ENCODE peak calls at places on chromosomes 6 and 20, in four cellular contexts. T, S, B and I are unnamed samples.

GRCh38 chr6:142760152-142760551 is 184.8 kb downstream of the HIVEP2 start:
- DNase-seq in T (no peak), S (no peak), B (no peak), I (no peak)

GRCh38 chr6:155221086-155221485 is 42.7 kb upstream of the CLDN20 start:
- DNase-seq in T (no peak), S (no peak), B (no peak), I (no peak)

GRCh38 chr6:28769626-28770402 is 154.0 kb downstream of the TRIM27 start:
- DNase-seq in T (no peak), S (peak; percentile 61), B (no peak), I (no peak)

GRCh38 chr6:131680868-131681267 is 20.3 kb downstream of the OR2A4 start:
- DNase-seq in T (no peak), S (no peak), B (no peak), I (no peak)

GRCh38 chr6:106163446-106163965 is 77.4 kb downstream of the PRDM1 start:
- DNase-seq in T (no peak), S (peak; percentile 50), B (no peak), I (peak; percentile 52)

GRCh38 chr20:57686931-57687652 is 22.7 kb downstream of the PMEPA1 start:
- DNase-seq in T (peak; percentile 35), S (no peak), B (no peak), I (no peak)

GRCh38 chr6:63507096-63507495 is 65.2 kb upstream of the LOC128125822 start:
- DNase-seq in T (no peak), S (no peak), B (no peak), I (no peak)

GRCh38 chr20:19411811-19412210 is 199.4 kb downstream of the SLC24A3 start:
- DNase-seq in T (no peak), S (no peak), B (no peak), I (no peak)

GRCh38 chr6:21613809-21614208 is 20.3 kb downstream of the SOX4 start:
- DNase-seq in T (no peak), S (no peak), B (no peak), I (no peak)

GRCh38 chr6:169935348-169935718 is 183.9 kb downstream of the ERMARD start:
- DNase-seq in T (no peak), S (no peak), B (no peak), I (no peak)

GRCh38 chr6:446418-447366 is 55.1 kb downstream of the IRF4 start:
- DNase-seq in T (no peak), S (no peak), B (no peak), I (peak; percentile 35)

GRCh38 chr6:107360476-107360875 is 98.9 kb downstream of the PDSS2 start:
- DNase-seq in T (no peak), S (no peak), B (no peak), I (no peak)

GRCh38 chr6:110609101-110609500 is 132.7 kb upstream of the SLC22A16 start:
- DNase-seq in T (no peak), S (no peak), B (no peak), I (no peak)

GRCh38 chr6:70411542-70411941 is 1.8 kb upstream of the FAM135A start:
- DNase-seq in T (no peak), S (no peak), B (no peak), I (no peak)

GRCh38 chr6:144390886-144391285 is 105.8 kb downstream of the UTRN start:
- DNase-seq in T (no peak), S (no peak), B (no peak), I (no peak)

GRCh38 chr6:52566853-52567279 is 10.0 kb downstream of the TRAM2 start:
- DNase-seq in T (no peak), S (no peak), B (no peak), I (no peak)

GRCh38 chr20:10922941-10923340 is 249.1 kb upstream of the JAG1 start:
- DNase-seq in T (no peak), S (no peak), B (no peak), I (no peak)

GRCh38 chr6:134539865-134540323 is 222.0 kb upstream of the SGK1 start:
- DNase-seq in T (no peak), S (peak; percentile 2), B (no peak), I (no peak)

GRCh38 chr6:87789900-87790290 is 87.9 kb upstream of the AKIRIN2 start:
- DNase-seq in T (no peak), S (no peak), B (no peak), I (no peak)

GRCh38 chr20:53150532-53150931 is 178.4 kb downstream of the TSHZ2 start:
- DNase-seq in T (no peak), S (no peak), B (no peak), I (no peak)

GRCh38 chr6:84652356-84653026 is 111.9 kb downstream of the TBX18 start:
- DNase-seq in T (no peak), S (no peak), B (no peak), I (no peak)

GRCh38 chr6:157983439-157984119 is 1.9 kb downstream of the SYNJ2 start:
- DNase-seq in T (no peak), S (no peak), B (no peak), I (no peak)

GRCh38 chr6:28586273-28586672 is 60.6 kb downstream of the GPX5 start:
- DNase-seq in T (no peak), S (peak; percentile 47), B (no peak), I (no peak)

GRCh38 chr20:59985864-59986263 is 27.6 kb downstream of the CDH26 start:
- DNase-seq in T (no peak), S (peak; percentile 30), B (no peak), I (no peak)

GRCh38 chr6:151075943-151076555 is 163.7 kb upstream of the AKAP12 start:
- DNase-seq in T (no peak), S (no peak), B (no peak), I (no peak)

GRCh38 chr6:68657374-68657773 is 22.3 kb downstream of the ADGRB3 start:
- DNase-seq in T (no peak), S (no peak), B (no peak), I (no peak)

GRCh38 chr20:63132131-63132714 is 83.7 kb downstream of the YTHDF1 start:
- DNase-seq in T (no peak), S (no peak), B (no peak), I (no peak)

GRCh38 chr6:35411066-35411465 is 41.1 kb upstream of the FANCE start:
- DNase-seq in T (no peak), S (no peak), B (no peak), I (no peak)

GRCh38 chr20:16617056-16617455 is 43.8 kb upstream of the KIF16B start:
- DNase-seq in T (no peak), S (no peak), B (no peak), I (no peak)

GRCh38 chr20:6094038-6094437 is 28.8 kb downstream of the FERMT1 start:
- DNase-seq in T (no peak), S (no peak), B (no peak), I (peak; percentile 35)

GRCh38 chr6:30722280-30723112 is 2.3 kb downstream of the TUBB start:
- DNase-seq in T (peak; percentile 88), S (peak; percentile 85), B (peak; percentile 62), I (peak; percentile 89)

GRCh38 chr20:63553933-63554290 is at the start of gene FNDC11:
- DNase-seq in T (peak; percentile 58), S (peak; percentile 81), B (no peak), I (peak; percentile 63)

GRCh38 chr20:34703573-34704176 is 469 bp upstream of the TP53INP2 start:
- DNase-seq in T (peak; percentile 55), S (peak; percentile 55), B (no peak), I (peak; percentile 58)

DNA sequence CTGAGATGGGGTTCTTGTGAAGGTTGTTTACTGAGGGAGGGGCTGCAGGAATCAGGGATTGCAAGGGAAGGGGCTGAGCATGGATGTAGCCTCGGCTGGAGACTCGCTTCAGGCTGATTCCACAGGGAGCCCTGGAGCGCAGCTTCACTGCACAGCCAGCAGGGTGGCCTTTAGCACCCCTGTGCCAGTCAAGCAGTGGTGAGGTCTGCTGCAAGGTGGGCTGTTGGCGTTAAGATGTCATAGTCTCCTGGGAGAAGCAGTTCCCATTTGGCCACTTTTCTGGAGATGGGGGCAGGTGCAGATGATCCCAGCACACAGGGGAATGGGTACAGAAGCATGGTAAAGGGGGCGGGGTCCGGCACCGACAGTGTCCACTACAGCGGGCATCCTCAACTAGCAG is 126.3 kb downstream of the TOX2 start:
- DNase-seq in T (peak; percentile 11), S (peak; percentile 17), B (no peak), I (no peak)
- TF ChIP-seq CTCF in T (no peak), S (no peak), B (no peak), I (no peak)

GRCh38 chr20:25222461-25223178 is 25.3 kb upstream of the PYGB start:
- DNase-seq in T (no peak), S (no peak), B (no peak), I (no peak)

GRCh38 chr20:25220810-25221591 is 25.5 kb downstream of the ENTPD6 start:
- DNase-seq in T (peak; percentile 45), S (no peak), B (no peak), I (peak; percentile 83)

GRCh38 chr20:25220021-25220730 is 24.7 kb downstream of the ENTPD6 start:
- DNase-seq in T (no peak), S (peak; percentile 61), B (no peak), I (no peak)

GRCh38 chr20:25223179-25223661 is 24.7 kb upstream of the PYGB start:
- DNase-seq in T (peak; percentile 69), S (peak; percentile 33), B (peak; percentile 76), I (peak; percentile 71)

DNA sequence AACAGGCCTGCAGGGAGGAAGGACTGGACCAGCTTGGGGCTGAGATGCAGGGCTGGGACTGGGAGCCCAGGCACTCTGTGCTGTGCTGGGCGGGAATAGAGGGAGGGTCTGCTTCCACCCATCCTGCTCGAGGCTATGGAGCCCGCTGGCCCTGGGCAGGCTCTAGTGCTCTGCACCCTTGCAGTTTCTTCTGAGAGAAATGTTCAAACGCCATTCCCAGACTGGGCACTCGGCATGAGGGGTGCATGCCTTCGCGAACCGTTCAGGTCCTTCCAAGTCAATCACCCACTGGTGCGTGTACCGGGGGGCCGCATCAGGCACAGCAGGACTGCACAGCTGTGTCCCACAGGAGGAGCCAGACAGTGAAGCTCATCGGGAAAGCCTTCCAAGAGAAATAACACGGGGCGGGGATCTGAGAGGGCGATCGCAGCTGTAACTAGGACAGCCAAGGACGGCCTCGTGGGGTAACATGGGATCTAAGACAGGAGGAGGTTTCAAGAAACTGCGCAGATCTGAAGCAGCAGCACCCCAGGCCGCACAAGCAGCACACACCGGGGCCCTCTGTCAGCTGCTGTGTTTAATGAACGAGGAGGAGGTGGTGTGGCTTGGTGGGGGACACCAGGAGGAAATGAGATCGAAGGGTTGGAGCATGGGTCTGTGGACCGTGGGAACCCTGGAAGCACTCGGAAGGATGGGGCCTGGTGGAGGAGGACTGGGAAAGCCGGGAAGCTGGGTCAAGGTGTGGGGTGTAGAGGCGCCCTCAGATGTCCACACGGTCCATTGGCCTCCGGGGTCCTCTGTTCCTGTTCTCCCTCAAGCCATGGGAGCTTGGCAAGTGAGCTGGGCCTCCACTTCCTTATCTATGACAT is 26.1 kb upstream of the PYGB start:
- DNase-seq in T (no peak), S (no peak), B (no peak), I (no peak)
- H3K27ac ChIP-seq in T (no peak overlapping the region), S (no peak overlapping the region), B (peak overlapping the region; percentile 53), I (peak overlapping the region; percentile 7)

GRCh38 chr6:14118091-14118439 is 493 bp downstream of the CD83 start:
- DNase-seq in T (no peak), S (no peak), B (no peak), I (no peak)
- TF ChIP-seq POLR2AphosphoS5 in T (no peak), S (no peak), B (no peak), I (no peak)

GRCh38 chr6:20211941-20212391 is 303 bp downstream of the MBOAT1 start:
- DNase-seq in T (peak; percentile 60), S (peak; percentile 73), B (no peak), I (peak; percentile 61)
- TF ChIP-seq CTCF in T (no peak), S (no peak), B (no peak), I (no peak)

GRCh38 chr20:48733296-48733790 is 94.5 kb downstream of the PREX1 start:
- DNase-seq in T (no peak), S (peak; percentile 21), B (no peak), I (no peak)
- H3K27ac ChIP-seq in T (no peak overlapping the region), S (no peak overlapping the region), B (no peak overlapping the region), I (no peak overlapping the region)

GRCh38 chr6:137853569-137854213 is 13.4 kb upstream of the TNFAIP3 start:
- DNase-seq in T (no peak), S (no peak), B (peak; percentile 73), I (no peak)
- TF ChIP-seq POLR2AphosphoS5 in T (no peak), S (no peak), B (peak; percentile 31), I (no peak)